ENCODE peak calls at places on chromosomes 6 and 20, in ten cellular contexts. V is right cardiac atrium; K is thoracic aorta; W is WTC11; H is mucosa of gallbladder; C is NCI-H1417; X is hypothalamus; J is GM13977; Z is activated naive CD8-positive, alpha-beta T cell treated with anti-CD3 and anti-CD28 coated beads, Interleukin-2, amount 10 ng/mL, durations not matched to agents 7 days and 5 days; A is A172. S is an unnamed sample.

GRCh38 chr20:38537176-38537575 is 43.8 kb upstream of the ADIG start:
- DNase-seq in V (no peak), K (no peak), W (no peak), H (no peak), C (no peak), X (no peak), J (no peak), Z (no peak), A (no peak), S (no peak)

GRCh38 chr6:35543459-35544193 is 30.9 kb upstream of the TULP1 start:
- DNase-seq in V (no peak), K (no peak), W (peak), H (no peak), C (peak), X (no peak), J (no peak), Z (no peak), A (no peak), S (no peak)

GRCh38 chr20:19074828-19075516 is 137.5 kb upstream of the SLC24A3 start:
- DNase-seq in V (no peak), K (no peak), W (no peak), H (no peak), C (no peak), X (no peak), J (peak), Z (no peak), A (no peak), S (no peak)

GRCh38 chr6:45545416-45545815 is 167.7 kb upstream of the SUPT3H start:
- DNase-seq in V (no peak), K (no peak), W (no peak), H (no peak), C (no peak), X (no peak), J (no peak), Z (no peak), A (no peak), S (no peak)

GRCh38 chr20:36050436-36051317 is 82.3 kb downstream of the CNBD2 start:
- DNase-seq in V (peak), K (peak), W (peak), H (peak), C (peak), X (peak), J (peak), Z (peak), A (peak), S (peak)

GRCh38 chr6:146200136-146200708 is 171.4 kb downstream of the GRM1 start:
- DNase-seq in V (no peak), K (no peak), W (no peak), H (no peak), C (peak), X (no peak), J (no peak), Z (no peak), A (no peak), S (no peak)

GRCh38 chr6:6600865-6601264 is 12.3 kb downstream of the LY86 start:
- DNase-seq in V (no peak), K (no peak), W (no peak), H (no peak), C (peak), X (no peak), J (no peak), Z (no peak), A (no peak), S (no peak)

GRCh38 chr6:69580696-69581095 is 216.1 kb downstream of the LMBRD1 start:
- DNase-seq in V (no peak), K (no peak), W (no peak), H (no peak), C (no peak), X (no peak), J (no peak), Z (no peak), A (no peak), S (no peak)

GRCh38 chr6:149060300-149060984 is 257.1 kb upstream of the TAB2 start:
- DNase-seq in V (no peak), K (no peak), W (no peak), H (no peak), C (no peak), X (no peak), J (no peak), Z (peak), A (no peak), S (peak)